ENCODE peak calls at places on chromosomes 3 and 15, in eight cellular contexts. L is stimulated activated CD4-positive, alpha-beta T cell treated with anti-CD3 and anti-CD28 coated beads, Interleukin-1b, Interleukin-23, amount 100 ng/mL, for 4 hours; J is glutamatergic neuron; U is astrocyte of the cerebellum; P is T follicular helper cell; S is GM06990; V is body of pancreas; F is amniotic epithelial cell. M is an unnamed sample.

GRCh38 chr3:73144276-73144675 is 82.8 kb downstream of the EBLN2 start:
- DNase-seq in V (no peak), L (no peak), F (peak; percentile 89), U (no peak), J (no peak), P (no peak), S (no peak), M (no peak)

GRCh38 chr3:69811452-69812401 is 72.5 kb downstream of the MITF start:
- DNase-seq in P (no peak), U (no peak), F (peak; percentile 45), J (no peak), L (no peak), S (no peak), V (no peak), M (no peak)

GRCh38 chr3:190131329-190131728 is 10.6 kb upstream of the P3H2 start:
- DNase-seq in F (peak; percentile 82), V (no peak), J (no peak), L (no peak), P (no peak), S (no peak), U (no peak), M (peak; percentile 69)

GRCh38 chr15:65077981-65078352 is 1.4 kb downstream of the KBTBD13 start:
- DNase-seq in S (peak; percentile 47), U (no peak), V (peak; percentile 65), P (peak; percentile 18), J (peak; percentile 73), F (no peak), L (peak; percentile 56), M (no peak)

GRCh38 chr3:30924763-30925162 is 30.3 kb upstream of the GADL1 start:
- DNase-seq in U (no peak), P (no peak), S (no peak), J (no peak), F (peak; percentile 7), V (no peak), L (no peak), M (peak; percentile 5)

GRCh38 chr3:107142171-107142570 is 235.1 kb upstream of the CCDC54 start:
- DNase-seq in J (no peak), F (no peak), V (no peak), S (no peak), U (no peak), P (no peak), L (no peak), M (no peak)

GRCh38 chr3:142853270-142854163 is 35.4 kb downstream of the PCOLCE2 start:
- DNase-seq in S (no peak), P (no peak), F (peak; percentile 52), J (no peak), U (no peak), L (no peak), V (peak; percentile 36), M (peak; percentile 44)

GRCh38 chr3:176351408-176351807 is 845.9 kb downstream of the TBL1XR1 start:
- DNase-seq in L (no peak), J (no peak), F (no peak), P (no peak), V (no peak), U (no peak), S (no peak), M (no peak)

GRCh38 chr15:72184165-72184811 is 13.3 kb downstream of the GRAMD2A start:
- DNase-seq in J (peak; percentile 66), S (no peak), V (peak; percentile 20), P (no peak), L (no peak), F (no peak), U (no peak), M (no peak)

GRCh38 chr15:43792761-43793493 is 807 bp downstream of the SERF2 start:
- DNase-seq in S (no peak), U (no peak), V (peak; percentile 46), L (peak; percentile 27), P (no peak), F (peak; percentile 23), J (no peak), M (no peak)

GRCh38 chr3:181885868-181886630 is 174.3 kb downstream of the SOX2 start:
- DNase-seq in S (no peak), P (no peak), J (no peak), U (no peak), F (no peak), L (no peak), V (no peak), M (no peak)

GRCh38 chr15:65211157-65211982 is at the start of gene CILP:
- DNase-seq in V (peak; percentile 9), P (no peak), J (no peak), L (no peak), F (peak; percentile 52), S (no peak), U (peak; percentile 31), M (no peak)

GRCh38 chr3:99997293-99997692 is 117.0 kb downstream of the FILIP1L start:
- DNase-seq in J (no peak), S (no peak), F (no peak), V (no peak), L (no peak), P (no peak), U (no peak), M (no peak)

GRCh38 chr15:26771917-26772587 is 814 bp downstream of the GABRB3 start:
- DNase-seq in S (no peak), F (no peak), V (peak; percentile 26), J (peak; percentile 55), L (no peak), U (no peak), P (no peak), M (no peak)

GRCh38 chr3:121757812-121758545 is 8.4 kb upstream of the GOLGB1 start:
- DNase-seq in P (no peak), J (no peak), L (no peak), S (no peak), F (no peak), V (no peak), U (no peak), M (no peak)

GRCh38 chr15:29270976-29271375 is 1.4 kb upstream of the NSMCE3 start:
- DNase-seq in S (no peak), L (no peak), V (no peak), F (no peak), P (no peak), J (no peak), U (no peak), M (no peak)